ENCODE peak calls at places on chromosomes 11 and 22, in six cellular contexts. One of them, this sample, is unnamed.

GRCh38 chr11:92770419-92770818 is 199.0 kb upstream of the MTNR1B start:
- ATAC-seq in K562: no peak
- ATAC-seq in A549: no peak
- ATAC-seq in GM12878: no peak
- ATAC-seq in HepG2: no peak
- ATAC-seq in upper lobe of left lung: no peak
- ATAC-seq in this sample: no peak

GRCh38 chr11:72373163-72373562 is 61.2 kb downstream of the CLPB start:
- ATAC-seq in K562: no peak
- ATAC-seq in A549: no peak
- ATAC-seq in GM12878: no peak
- ATAC-seq in HepG2: no peak
- ATAC-seq in upper lobe of left lung: no peak
- ATAC-seq in this sample: no peak

GRCh38 chr22:20567371-20567847 is 60.0 kb downstream of the MED15 start:
- ATAC-seq in K562: no peak
- ATAC-seq in A549: no peak
- ATAC-seq in GM12878: no peak
- ATAC-seq in HepG2: no peak
- ATAC-seq in upper lobe of left lung: no peak
- ATAC-seq in this sample: no peak

GRCh38 chr22:23903328-23903971 is 9.3 kb downstream of the MIF start:
- ATAC-seq in K562: no peak
- ATAC-seq in A549: no peak
- ATAC-seq in GM12878: no peak
- ATAC-seq in HepG2: no peak
- ATAC-seq in upper lobe of left lung: no peak
- ATAC-seq in this sample: no peak

GRCh38 chr11:100932474-100933100 is 197.0 kb downstream of the PGR start:
- ATAC-seq in K562: peak
- ATAC-seq in A549: no peak
- ATAC-seq in GM12878: peak
- ATAC-seq in HepG2: peak
- ATAC-seq in upper lobe of left lung: peak
- ATAC-seq in this sample: no peak

GRCh38 chr11:125176866-125177265 is 12.3 kb downstream of the PKNOX2 start:
- ATAC-seq in K562: no peak
- ATAC-seq in A549: no peak
- ATAC-seq in GM12878: peak
- ATAC-seq in HepG2: no peak
- ATAC-seq in upper lobe of left lung: no peak
- ATAC-seq in this sample: no peak

GRCh38 chr11:107017104-107017432 is 1.2 kb downstream of the GUCY1A2 start:
- ATAC-seq in K562: no peak
- ATAC-seq in A549: peak
- ATAC-seq in GM12878: no peak
- ATAC-seq in HepG2: no peak
- ATAC-seq in upper lobe of left lung: no peak
- ATAC-seq in this sample: no peak

GRCh38 chr11:19199766-19200165 is 2.0 kb downstream of the CSRP3 start:
- ATAC-seq in K562: no peak
- ATAC-seq in A549: no peak
- ATAC-seq in GM12878: peak
- ATAC-seq in HepG2: no peak
- ATAC-seq in upper lobe of left lung: no peak
- ATAC-seq in this sample: no peak

DNA sequence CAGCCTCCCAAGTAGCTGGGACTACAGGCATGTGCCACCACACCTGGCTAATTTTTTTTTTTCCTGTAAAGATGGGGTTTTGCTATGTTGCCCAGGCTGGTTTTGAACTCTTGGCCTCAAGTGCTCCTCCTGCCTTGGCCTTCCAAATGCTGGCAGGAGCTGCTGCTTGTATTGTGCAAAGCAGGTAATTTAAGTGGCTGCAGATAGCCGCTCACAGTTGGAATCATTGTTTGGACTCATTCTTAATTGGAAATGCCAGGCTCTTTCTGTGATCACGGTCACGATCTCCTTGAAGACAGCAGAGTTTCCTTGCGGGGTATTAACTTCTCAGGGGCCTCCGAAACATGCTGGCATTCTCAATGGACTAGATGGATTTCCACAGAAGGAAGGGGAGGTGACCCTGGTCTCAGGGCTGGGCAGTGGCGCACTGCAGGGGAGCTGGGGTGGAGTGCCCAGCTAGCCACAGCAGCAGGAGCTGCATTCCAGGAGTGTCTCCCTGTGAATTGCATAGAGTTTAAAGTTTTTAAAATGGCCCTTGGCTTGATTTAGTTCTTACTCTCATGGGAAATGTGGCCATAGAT is 136.1 kb downstream of the MORC2 start:
- ATAC-seq in K562: no peak
- ATAC-seq in A549: no peak
- ATAC-seq in GM12878: no peak
- ATAC-seq in HepG2: no peak
- ATAC-seq in upper lobe of left lung: no peak
- ATAC-seq in this sample: no peak
- TF ChIP-seq EP300 in K562: no peak
- TF ChIP-seq EP300 in A549: no peak
- TF ChIP-seq EP300 in GM12878: no peak
- TF ChIP-seq EP300 in HepG2: no peak
- TF ChIP-seq EP300 in upper lobe of left lung: no peak
- TF ChIP-seq EP300 in this sample: no peak

GRCh38 chr11:86955111-86955673 is at the start of gene FZD4:
- ATAC-seq in K562: peak
- ATAC-seq in A549: peak
- ATAC-seq in GM12878: peak
- ATAC-seq in HepG2: peak
- ATAC-seq in upper lobe of left lung: peak
- ATAC-seq in this sample: peak

GRCh38 chr11:86958259-86958658 is 3.1 kb upstream of the FZD4 start:
- ATAC-seq in K562: no peak
- ATAC-seq in A549: no peak
- ATAC-seq in GM12878: no peak
- ATAC-seq in HepG2: peak
- ATAC-seq in upper lobe of left lung: no peak
- ATAC-seq in this sample: no peak

GRCh38 chr11:86954288-86955110 is 696 bp downstream of the FZD4 start:
- ATAC-seq in K562: peak
- ATAC-seq in A549: peak
- ATAC-seq in GM12878: no peak
- ATAC-seq in HepG2: no peak
- ATAC-seq in upper lobe of left lung: peak
- ATAC-seq in this sample: peak

GRCh38 chr11:86952933-86953637 is 2.1 kb downstream of the FZD4 start:
- ATAC-seq in K562: no peak
- ATAC-seq in A549: no peak
- ATAC-seq in GM12878: no peak
- ATAC-seq in HepG2: no peak
- ATAC-seq in upper lobe of left lung: no peak
- ATAC-seq in this sample: no peak

DNA sequence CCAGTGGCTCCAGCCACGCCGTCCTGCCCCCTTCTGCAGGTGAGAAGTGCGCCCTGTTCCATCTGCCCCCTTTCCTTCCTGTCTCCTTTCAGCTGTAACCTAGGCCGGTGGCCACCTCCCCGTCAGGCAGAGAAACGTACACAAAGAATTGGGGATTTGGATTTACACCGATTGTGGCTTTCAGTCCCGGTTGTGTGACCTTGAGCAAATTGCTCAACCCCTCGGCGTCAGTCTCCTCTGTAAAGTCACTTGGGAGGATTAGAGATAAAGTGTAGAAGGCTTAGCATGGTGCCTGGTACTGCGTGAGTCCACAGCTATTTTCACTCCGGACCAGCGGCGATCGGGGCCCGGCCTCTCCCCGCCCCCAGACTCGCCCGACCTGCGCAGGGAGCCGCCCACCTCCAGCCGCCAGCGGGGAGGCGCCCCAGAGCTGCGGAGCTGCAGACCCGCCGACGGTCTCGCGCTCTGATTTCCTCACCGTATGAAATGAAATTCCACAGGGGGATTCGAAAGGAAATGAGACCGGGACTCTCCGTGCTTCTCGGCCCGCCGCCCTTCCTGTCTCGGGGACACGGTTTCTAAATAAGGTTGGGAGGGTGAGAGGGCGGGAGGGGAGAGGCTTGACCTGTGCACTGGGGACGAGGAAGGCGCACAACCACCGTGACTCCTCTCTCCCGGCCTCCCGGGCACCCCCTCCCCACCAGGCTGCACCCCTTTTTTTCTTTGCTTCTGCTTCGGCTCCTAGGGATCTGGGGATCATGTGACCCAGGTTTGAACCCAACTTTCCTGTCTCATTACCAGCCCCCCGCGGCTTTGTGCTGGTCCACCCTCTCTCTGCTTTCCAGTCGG is 703 bp upstream of the FZD4 start:
- ATAC-seq in K562: peak
- ATAC-seq in A549: peak
- ATAC-seq in GM12878: peak
- ATAC-seq in HepG2: peak
- ATAC-seq in upper lobe of left lung: peak
- ATAC-seq in this sample: peak
- TF ChIP-seq EP300 in K562: no peak
- TF ChIP-seq EP300 in A549: no peak
- TF ChIP-seq EP300 in GM12878: no peak
- TF ChIP-seq EP300 in HepG2: peak
- TF ChIP-seq EP300 in upper lobe of left lung: peak
- TF ChIP-seq EP300 in this sample: no peak

DNA sequence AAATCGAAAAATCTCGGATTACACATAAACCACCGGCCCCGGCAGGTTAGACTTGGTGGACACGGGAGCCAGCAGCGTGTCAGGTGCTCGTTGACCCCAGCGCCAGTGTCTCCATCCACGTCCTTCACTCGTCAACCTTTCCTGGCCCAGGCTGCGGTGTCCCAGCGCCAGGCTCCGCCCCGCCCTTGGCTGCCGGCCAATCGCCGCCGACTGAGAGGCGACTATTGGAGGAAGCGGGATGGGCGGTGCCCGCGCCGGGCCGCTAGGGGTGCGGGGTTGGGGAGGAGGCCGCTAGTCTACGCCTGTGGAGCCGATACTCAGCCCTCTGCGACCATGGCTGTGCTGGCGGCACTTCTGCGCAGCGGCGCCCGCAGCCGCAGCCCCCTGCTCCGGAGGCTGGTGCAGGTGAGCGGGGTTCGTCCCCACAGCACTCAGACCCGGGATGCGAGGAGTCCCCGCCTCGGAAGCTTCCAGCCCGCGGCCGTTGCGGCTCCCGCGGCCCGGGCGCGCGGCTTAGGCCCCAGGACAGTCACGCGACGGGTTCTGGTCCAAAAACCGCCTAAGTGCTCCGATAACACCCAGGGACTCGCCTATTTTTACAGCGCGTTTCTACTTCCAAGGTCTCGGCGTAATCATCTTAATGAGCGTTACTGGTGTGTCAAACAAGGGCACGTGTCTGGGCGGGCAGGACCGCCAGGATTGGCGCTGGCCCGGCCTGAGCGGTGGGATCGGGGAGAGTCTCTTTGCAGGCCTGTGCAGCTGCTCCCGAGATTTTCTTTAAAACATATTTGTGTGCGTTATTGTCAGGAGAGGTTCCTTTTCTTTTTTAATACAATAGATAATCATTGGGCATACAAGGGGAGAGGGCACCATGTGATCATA is at the start of gene ACAT1:
- ATAC-seq in K562: peak
- ATAC-seq in A549: peak
- ATAC-seq in GM12878: peak
- ATAC-seq in HepG2: peak
- ATAC-seq in upper lobe of left lung: peak
- ATAC-seq in this sample: peak
- TF ChIP-seq EP300 in K562: no peak
- TF ChIP-seq EP300 in A549: no peak
- TF ChIP-seq EP300 in GM12878: no peak
- TF ChIP-seq EP300 in HepG2: no peak
- TF ChIP-seq EP300 in upper lobe of left lung: no peak
- TF ChIP-seq EP300 in this sample: no peak

GRCh38 chr11:5307256-5308019 is 5.7 kb upstream of the OR51B4 start:
- ATAC-seq in K562: peak
- ATAC-seq in A549: no peak
- ATAC-seq in GM12878: no peak
- ATAC-seq in HepG2: no peak
- ATAC-seq in upper lobe of left lung: no peak
- ATAC-seq in this sample: no peak
- TF ChIP-seq EP300 in K562: no peak
- TF ChIP-seq EP300 in A549: no peak
- TF ChIP-seq EP300 in GM12878: no peak
- TF ChIP-seq EP300 in HepG2: no peak
- TF ChIP-seq EP300 in upper lobe of left lung: no peak
- TF ChIP-seq EP300 in this sample: no peak

GRCh38 chr11:75954039-75954438 is 139.0 kb downstream of the UVRAG start:
- ATAC-seq in K562: no peak
- ATAC-seq in A549: no peak
- ATAC-seq in GM12878: no peak
- ATAC-seq in HepG2: no peak
- ATAC-seq in upper lobe of left lung: no peak
- ATAC-seq in this sample: no peak

GRCh38 chr11:75959540-75959939 is 144.5 kb downstream of the UVRAG start:
- ATAC-seq in K562: peak
- ATAC-seq in A549: no peak
- ATAC-seq in GM12878: no peak
- ATAC-seq in HepG2: no peak
- ATAC-seq in upper lobe of left lung: no peak
- ATAC-seq in this sample: no peak

GRCh38 chr11:75950141-75950540 is 135.1 kb downstream of the UVRAG start:
- ATAC-seq in K562: no peak
- ATAC-seq in A549: no peak
- ATAC-seq in GM12878: peak
- ATAC-seq in HepG2: no peak
- ATAC-seq in upper lobe of left lung: no peak
- ATAC-seq in this sample: no peak

GRCh38 chr11:75955443-75955842 is 140.4 kb downstream of the UVRAG start:
- ATAC-seq in K562: peak
- ATAC-seq in A549: no peak
- ATAC-seq in GM12878: no peak
- ATAC-seq in HepG2: no peak
- ATAC-seq in upper lobe of left lung: no peak
- ATAC-seq in this sample: no peak
- TF ChIP-seq EP300 in K562: no peak
- TF ChIP-seq EP300 in A549: no peak
- TF ChIP-seq EP300 in GM12878: no peak
- TF ChIP-seq EP300 in HepG2: no peak
- TF ChIP-seq EP300 in upper lobe of left lung: no peak
- TF ChIP-seq EP300 in this sample: no peak